ENCODE peak calls at places on chromosomes 12 and 14, in five cellular contexts. V, C, Z, R and Q are unnamed samples.
A peak's percentile ranks its signal among the peaks of the same experiment; 100 is the strongest.

GRCh38 chr12:93020225-93020997 is 91.3 kb upstream of the EEA1 start:
- ATAC-seq in V (peak; percentile 69), C (no peak), Z (peak; percentile 94), R (peak; percentile 69), Q (no peak)

GRCh38 chr12:74481078-74481477 is 56.6 kb upstream of the ATXN7L3B start:
- ATAC-seq in V (no peak), C (no peak), Z (no peak), R (no peak), Q (no peak)

GRCh38 chr12:94157891-94158495 is 9.6 kb downstream of the PLXNC1 start:
- ATAC-seq in V (no peak), C (no peak), Z (no peak), R (no peak), Q (no peak)

GRCh38 chr12:45433441-45433868 is 217.6 kb downstream of the ANO6 start:
- ATAC-seq in V (no peak), C (no peak), Z (peak; percentile 56), R (no peak), Q (no peak)

GRCh38 chr12:65908147-65908546 is 83.9 kb downstream of the HMGA2 start:
- ATAC-seq in V (peak; percentile 41), C (peak; percentile 50), Z (no peak), R (no peak), Q (no peak)

GRCh38 chr12:54587315-54587821 is 1.1 kb downstream of the PPP1R1A start:
- ATAC-seq in V (no peak), C (no peak), Z (peak; percentile 88), R (no peak), Q (peak; percentile 68)

GRCh38 chr12:104321949-104322348 is 18.4 kb downstream of the EID3 start:
- ATAC-seq in V (no peak), C (no peak), Z (no peak), R (no peak), Q (no peak)

GRCh38 chr14:83975435-83976222 is 1554.3 kb upstream of the FLRT2 start:
- ATAC-seq in V (no peak), C (no peak), Z (no peak), R (no peak), Q (no peak)

GRCh38 chr14:72535485-72535884 is 358.4 kb downstream of the DPF3 start:
- ATAC-seq in V (no peak), C (no peak), Z (no peak), R (no peak), Q (no peak)

GRCh38 chr14:61894452-61895077 is 132.3 kb downstream of the SNAPC1 start:
- ATAC-seq in V (peak; percentile 92), C (no peak), Z (peak; percentile 88), R (no peak), Q (no peak)

GRCh38 chr12:100926669-100927248 is 132.2 kb downstream of the ANO4 start:
- ATAC-seq in V (peak; percentile 94), C (no peak), Z (peak; percentile 90), R (no peak), Q (no peak)

GRCh38 chr12:114190971-114191370 is 215.0 kb downstream of the TBX5 start:
- ATAC-seq in V (no peak), C (no peak), Z (no peak), R (no peak), Q (no peak)

GRCh38 chr14:87966816-87967215 is 26.2 kb downstream of the GALC start:
- ATAC-seq in V (no peak), C (no peak), Z (no peak), R (no peak), Q (no peak)

GRCh38 chr12:14825256-14825655 is 11.3 kb upstream of the SMCO3 start:
- ATAC-seq in V (no peak), C (no peak), Z (no peak), R (no peak), Q (no peak)

GRCh38 chr12:96809522-96809921 is 97.5 kb upstream of the NEDD1 start:
- ATAC-seq in V (no peak), C (no peak), Z (no peak), R (no peak), Q (no peak)

GRCh38 chr12:9048930-9049329 is 59.6 kb downstream of the KLRG1 start:
- ATAC-seq in V (no peak), C (no peak), Z (no peak), R (no peak), Q (no peak)

GRCh38 chr14:55705651-55706340 is 125.8 kb downstream of the KTN1 start:
- ATAC-seq in V (no peak), C (no peak), Z (no peak), R (peak; percentile 92), Q (no peak)

GRCh38 chr14:22084393-22085281 is 411.0 kb upstream of the OR4E1 start:
- ATAC-seq in V (peak; percentile 55), C (no peak), Z (peak; percentile 86), R (no peak), Q (peak; percentile 32)

GRCh38 chr12:6047249-6048227 is 76.9 kb downstream of the VWF start:
- ATAC-seq in V (no peak), C (no peak), Z (no peak), R (no peak), Q (peak; percentile 10)

GRCh38 chr14:51650721-51651387 is 856 bp upstream of the FRMD6 start:
- ATAC-seq in V (peak; percentile 12), C (peak; percentile 16), Z (no peak), R (no peak), Q (no peak)

GRCh38 chr12:77133566-77133965 is 68.2 kb upstream of the E2F7 start:
- ATAC-seq in V (peak; percentile 63), C (no peak), Z (peak; percentile 57), R (no peak), Q (no peak)

GRCh38 chr12:7128681-7129593 is at the start of gene RBP5:
- ATAC-seq in V (no peak), C (no peak), Z (peak; percentile 12), R (no peak), Q (no peak)

GRCh38 chr12:83388551-83388950 is 701.8 kb downstream of the TMTC2 start:
- ATAC-seq in V (no peak), C (no peak), Z (no peak), R (no peak), Q (no peak)

GRCh38 chr12:83390186-83390585 is 703.5 kb downstream of the TMTC2 start:
- ATAC-seq in V (no peak), C (no peak), Z (no peak), R (no peak), Q (no peak)

DNA sequence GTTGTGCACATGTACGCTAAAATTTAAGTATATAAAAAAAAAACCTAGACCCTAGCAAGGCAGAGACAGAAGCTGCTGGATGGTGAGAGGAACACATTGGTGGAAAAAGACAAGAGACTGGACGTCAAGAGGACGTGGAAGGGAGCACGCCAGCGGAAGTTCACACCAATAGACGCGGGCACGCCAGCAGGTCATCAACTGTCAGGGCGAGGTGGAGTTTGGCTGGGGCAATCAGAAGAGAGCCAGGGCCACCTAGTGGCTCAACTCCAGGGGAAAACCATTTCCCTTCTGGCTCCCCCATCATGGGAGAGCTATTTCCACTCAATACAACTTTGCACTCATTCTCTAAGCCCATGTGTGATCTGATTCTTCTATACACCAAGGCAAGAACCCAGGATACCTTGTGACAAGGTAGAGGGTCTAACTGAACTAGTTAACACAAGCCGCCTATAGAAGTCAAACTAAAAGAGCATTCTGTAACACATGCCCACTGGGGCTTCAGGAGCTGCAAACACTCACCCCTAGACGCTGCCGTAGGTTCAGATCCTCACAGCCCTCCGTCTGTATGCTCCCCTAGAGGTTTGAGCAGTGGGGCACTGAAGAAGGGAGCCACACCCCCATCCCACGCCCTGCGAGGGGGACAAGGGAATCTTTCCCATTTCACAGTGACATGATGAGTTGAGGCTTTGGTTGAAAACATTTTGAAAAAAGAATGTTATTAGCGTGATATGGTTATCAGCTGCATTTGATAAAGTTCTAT is 702.7 kb downstream of the TMTC2 start:
- ATAC-seq in V (peak; percentile 81), C (no peak), Z (peak; percentile 37), R (no peak), Q (no peak)
- TF ChIP-seq CTCF in V (peak; percentile 47), C (no peak), Z (peak; percentile 14), R (peak; percentile 13), Q (no peak)

DNA sequence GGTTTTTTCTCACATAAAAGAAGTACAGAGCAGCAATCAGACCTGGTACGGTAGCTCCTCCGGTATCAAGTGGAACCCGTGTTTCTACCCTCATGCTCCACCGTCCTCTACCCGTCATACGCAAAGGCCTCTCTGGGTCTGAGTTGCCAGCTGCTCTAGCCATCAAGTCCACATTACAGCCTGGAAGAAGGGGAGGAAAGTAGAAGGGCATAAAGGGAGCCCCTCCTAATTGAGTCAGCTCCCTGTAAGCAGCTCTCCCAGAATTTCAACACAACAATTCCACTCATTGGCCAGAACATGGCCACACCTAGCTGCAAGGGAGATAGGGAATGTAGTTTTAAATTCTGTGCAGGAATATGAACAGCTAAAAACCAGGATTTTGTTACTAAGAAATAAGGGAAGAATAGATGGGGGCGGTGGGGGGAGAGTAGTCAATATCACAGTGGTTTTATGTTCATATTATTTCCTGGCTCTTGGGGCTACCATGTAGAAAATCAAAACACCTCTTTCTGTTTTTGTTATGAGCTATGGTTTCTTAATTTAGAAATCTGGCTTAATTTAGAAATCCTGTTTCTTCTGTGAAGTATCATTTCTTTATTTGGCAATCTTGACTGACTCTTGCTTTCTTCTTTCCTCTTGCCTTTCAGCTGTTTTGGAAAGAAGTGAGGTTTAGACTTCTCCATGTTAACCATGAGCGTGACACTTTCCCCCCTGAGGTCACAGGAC is 103.9 kb downstream of the AKAP6 start:
- ATAC-seq in V (no peak), C (no peak), Z (no peak), R (no peak), Q (peak; percentile 85)
- H3K4me3 ChIP-seq in V (no peak overlapping the region), C (no peak overlapping the region), Z (no peak overlapping the region), R (no peak overlapping the region), Q (peak overlapping the region; percentile 41)

GRCh38 chr12:53480425-53481107 is 18.7 kb downstream of the MAP3K12 start:
- ATAC-seq in V (no peak), C (no peak), Z (no peak), R (no peak), Q (no peak)

GRCh38 chr12:53481108-53481442 is 18.2 kb downstream of the MAP3K12 start:
- ATAC-seq in V (no peak), C (no peak), Z (no peak), R (no peak), Q (no peak)

GRCh38 chr12:53482626-53483165 is 16.6 kb downstream of the MAP3K12 start:
- ATAC-seq in V (peak; percentile 3), C (peak; percentile 12), Z (peak; percentile 2), R (peak; percentile 12), Q (no peak)

GRCh38 chr12:53483225-53483978 is 15.9 kb downstream of the MAP3K12 start:
- ATAC-seq in V (peak; percentile 14), C (peak; percentile 9), Z (peak; percentile 0), R (no peak), Q (no peak)

GRCh38 chr12:53481957-53482586 is 17.2 kb downstream of the MAP3K12 start:
- ATAC-seq in V (peak; percentile 58), C (peak; percentile 45), Z (peak; percentile 43), R (no peak), Q (no peak)
- TF ChIP-seq POLR2AphosphoS5 in V (no peak), C (peak; percentile 16), Z (no peak), R (no peak), Q (no peak)

DNA sequence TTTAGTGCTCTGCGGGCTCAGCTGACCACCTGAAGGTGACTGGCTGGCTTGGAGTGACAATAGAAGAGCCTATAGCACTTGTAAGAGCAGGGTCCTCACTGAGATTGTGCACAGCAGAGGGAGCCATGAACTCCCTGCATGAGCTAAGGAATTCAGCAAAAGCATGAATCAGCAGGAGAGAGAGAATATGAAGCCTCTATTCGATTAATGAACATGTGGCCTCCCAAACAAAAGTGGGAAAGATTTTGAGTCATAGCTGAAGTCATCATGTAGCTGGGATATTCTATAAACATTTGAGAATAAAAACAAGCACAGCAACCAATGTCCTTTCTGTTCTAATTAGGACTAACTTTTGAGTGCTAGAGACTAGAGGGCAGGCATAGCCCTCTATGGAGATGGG is 626.6 kb downstream of the DIO2 start:
- ATAC-seq in V (no peak), C (no peak), Z (no peak), R (no peak), Q (no peak)
- TF ChIP-seq CTCF in V (no peak), C (no peak), Z (no peak), R (no peak), Q (no peak)

GRCh38 chr12:11727133-11727664 is 77.7 kb downstream of the ETV6 start:
- ATAC-seq in V (no peak), C (no peak), Z (peak; percentile 55), R (no peak), Q (peak; percentile 42)
- H3K4me3 ChIP-seq in V (no peak overlapping the region), C (no peak overlapping the region), Z (no peak overlapping the region), R (no peak overlapping the region), Q (no peak overlapping the region)